ENCODE peak calls at places on chromosome 10, in five cellular contexts. P is foreskin fibroblast, K is astrocyte of the spinal cord, Q is A549, I is MCF 10A. G is an unnamed sample.

GRCh38 chr10:119423911-119424590 is 118.5 kb downstream of the RGS10 start:
- DNase-seq in P (no peak), K (no peak), Q (no peak), I (no peak), G (no peak)

GRCh38 chr10:16828731-16829175 is 11.5 kb upstream of the RSU1 start:
- DNase-seq in P (peak), K (peak), Q (no peak), I (peak), G (no peak)

GRCh38 chr10:28580825-28581224 is 47.9 kb downstream of the WAC start:
- DNase-seq in P (no peak), K (no peak), Q (no peak), I (peak), G (no peak)

GRCh38 chr10:24930427-24930826 is 22.0 kb downstream of the PRTFDC1 start:
- DNase-seq in P (no peak), K (no peak), Q (no peak), I (no peak), G (peak)

GRCh38 chr10:33122014-33122788 is 164.2 kb upstream of the ITGB1 start:
- DNase-seq in P (peak), K (peak), Q (no peak), I (no peak), G (no peak)

GRCh38 chr10:79129361-79129997 is 60.7 kb downstream of the ZMIZ1 start:
- DNase-seq in P (peak), K (peak), Q (peak), I (no peak), G (no peak)

GRCh38 chr10:930415-931325 is 835 bp downstream of the LARP4B start:
- DNase-seq in P (peak), K (peak), Q (peak), I (peak), G (no peak)

GRCh38 chr10:14250496-14250895 is 80.2 kb downstream of the FRMD4A start:
- DNase-seq in P (no peak), K (no peak), Q (no peak), I (no peak), G (no peak)

GRCh38 chr10:125083576-125083920 is 76.8 kb downstream of the CTBP2 start:
- DNase-seq in P (peak), K (peak), Q (peak), I (peak), G (peak)

GRCh38 chr10:34186013-34186412 is 629.1 kb downstream of the PARD3 start:
- DNase-seq in P (no peak), K (no peak), Q (no peak), I (no peak), G (no peak)

GRCh38 chr10:1374901-1375804 is 319.0 kb downstream of the WDR37 start:
- DNase-seq in P (no peak), K (no peak), Q (no peak), I (no peak), G (no peak)

GRCh38 chr10:78594938-78595645 is 473.7 kb upstream of the ZMIZ1 start:
- DNase-seq in P (no peak), K (no peak), Q (no peak), I (no peak), G (no peak)

GRCh38 chr10:43904831-43905230 is 256.1 kb upstream of the ZNF32 start:
- DNase-seq in P (no peak), K (no peak), Q (no peak), I (no peak), G (no peak)
- TF ChIP-seq CTCF in P (no peak), K (no peak), Q (no peak), I (no peak), G (no peak)

GRCh38 chr10:90780488-90780887 is 77.4 kb downstream of the HTR7 start:
- DNase-seq in P (no peak), K (no peak), Q (no peak), I (no peak), G (no peak)

GRCh38 chr10:90777614-90778013 is 80.2 kb downstream of the HTR7 start:
- DNase-seq in P (peak), K (no peak), Q (no peak), I (no peak), G (no peak)

GRCh38 chr10:90775351-90776028 is 82.3 kb downstream of the HTR7 start:
- DNase-seq in P (peak), K (peak), Q (no peak), I (no peak), G (no peak)

GRCh38 chr10:90779573-90779972 is 78.3 kb downstream of the HTR7 start:
- DNase-seq in P (peak), K (no peak), Q (peak), I (peak), G (no peak)
- TF ChIP-seq CTCF in P (peak), K (peak), Q (no peak), I (peak), G (peak)

GRCh38 chr10:77081411-77082010 is 556.1 kb downstream of the KCNMA1 start:
- DNase-seq in P (no peak), K (no peak), Q (no peak), I (no peak), G (no peak)

GRCh38 chr10:77080361-77081027 is 557.1 kb downstream of the KCNMA1 start:
- DNase-seq in P (no peak), K (no peak), Q (no peak), I (no peak), G (no peak)

GRCh38 chr10:77085344-77085743 is 552.3 kb downstream of the KCNMA1 start:
- DNase-seq in P (no peak), K (no peak), Q (no peak), I (no peak), G (no peak)

GRCh38 chr10:77084431-77085144 is 553.0 kb downstream of the KCNMA1 start:
- DNase-seq in P (no peak), K (no peak), Q (no peak), I (no peak), G (no peak)

GRCh38 chr10:77082601-77083252 is 554.9 kb downstream of the KCNMA1 start:
- DNase-seq in P (peak), K (no peak), Q (no peak), I (no peak), G (no peak)
- TF ChIP-seq CTCF in P (no peak), K (peak), Q (no peak), I (peak), G (peak)

DNA sequence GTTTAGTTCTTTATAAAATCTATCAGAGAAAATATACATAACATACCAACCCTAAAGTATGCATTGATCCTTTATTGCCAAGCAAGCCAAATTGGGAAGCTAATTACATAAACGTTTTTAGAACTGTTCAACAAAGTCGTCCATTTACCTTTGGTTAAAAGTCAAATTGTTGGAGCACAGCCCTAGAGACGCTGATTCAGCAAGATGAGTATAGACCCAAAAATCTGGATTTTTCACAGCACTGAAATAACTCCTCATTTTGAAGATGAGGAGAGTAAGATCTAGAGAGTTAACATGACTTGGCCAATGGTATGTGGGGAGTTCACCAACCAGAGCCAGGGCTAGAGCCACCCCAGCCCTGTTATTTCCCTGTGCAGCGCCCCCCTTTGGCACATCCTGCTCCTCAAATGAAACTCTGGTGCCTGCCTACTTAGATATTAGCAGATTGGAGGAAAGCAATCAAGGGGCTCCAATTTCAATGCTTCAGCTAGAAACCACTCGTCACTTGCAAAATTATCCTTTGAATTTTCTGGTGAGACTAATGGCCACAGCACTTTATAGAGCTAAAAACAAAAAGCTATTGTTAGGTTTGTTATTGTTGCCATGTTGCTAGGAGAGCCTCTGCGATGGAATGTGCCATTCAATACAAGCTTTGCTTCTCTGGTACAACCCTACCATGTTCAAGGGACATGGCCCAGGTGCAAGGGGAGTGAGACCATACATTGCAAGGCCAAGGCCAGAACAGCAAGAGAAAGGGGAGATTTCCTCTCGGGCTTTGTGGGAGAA is 132.6 kb upstream of the ZEB1 start:
- DNase-seq in P (no peak), K (peak), Q (no peak), I (no peak), G (peak)
- TF ChIP-seq CTCF in P (no peak), K (peak), Q (no peak), I (no peak), G (peak)